ENCODE peak calls at places on chromosomes 4 and X, in four cellular contexts. E is A549, X is stromal cell of bone marrow, M is M059J. I is an unnamed sample.

GRCh38 chr4:15343581-15343980 is 84.3 kb upstream of the C1QTNF7 start:
- DNase-seq in X (no peak), M (peak), E (no peak), I (no peak)

GRCh38 chr4:186932196-186932595 is 208.5 kb upstream of the FAT1 start:
- DNase-seq in X (no peak), M (peak), E (no peak), I (no peak)

GRCh38 chr4:148574502-148574901 is 132.3 kb upstream of the NR3C2 start:
- DNase-seq in E (no peak), M (peak), X (peak), I (no peak)

GRCh38 chr4:140533951-140534480 is 10.0 kb downstream of the ELMOD2 start:
- DNase-seq in X (peak), M (peak), E (no peak), I (no peak)

GRCh38 chr4:148238086-148238485 is 204.1 kb downstream of the NR3C2 start:
- DNase-seq in X (peak), E (no peak), M (no peak), I (no peak)

GRCh38 chr4:113674251-113674650 is 87.3 kb downstream of the CAMK2D start:
- DNase-seq in M (no peak), E (no peak), X (no peak), I (no peak)

GRCh38 chrX:16826207-16826606 is 39.9 kb downstream of the TXLNG start:
- DNase-seq in E (peak), X (peak), M (peak), I (no peak)

GRCh38 chrX:148670277-148670676 is 169.9 kb downstream of the AFF2 start:
- DNase-seq in E (no peak), X (no peak), M (no peak), I (no peak)

GRCh38 chr4:188201851-188202250 is 62.6 kb downstream of the TRIML1 start:
- DNase-seq in X (peak), E (no peak), M (peak), I (no peak)

GRCh38 chr4:89000392-89000791 is 56.6 kb downstream of the FAM13A start:
- DNase-seq in M (no peak), E (no peak), X (no peak), I (no peak)

GRCh38 chrX:136768469-136769084 is 12.2 kb downstream of the ARHGEF6 start:
- DNase-seq in M (peak), E (no peak), X (peak), I (peak)

GRCh38 chr4:114217150-114217817 is 237.8 kb upstream of the ARSJ start:
- DNase-seq in X (no peak), E (no peak), M (no peak), I (no peak)

GRCh38 chrX:37746268-37746931 is 33.5 kb upstream of the CYBB start:
- DNase-seq in M (peak), E (no peak), X (no peak), I (no peak)

GRCh38 chr4:25162566-25162965 is 2.3 kb upstream of the SEPSECS start:
- DNase-seq in M (peak), X (no peak), E (no peak), I (no peak)

GRCh38 chr4:10082459-10083272 is 33.9 kb downstream of the WDR1 start:
- DNase-seq in X (no peak), M (no peak), E (no peak), I (no peak)

GRCh38 chr4:1401409-1402020 is 4.7 kb downstream of the NKX1-1 start:
- DNase-seq in M (no peak), E (no peak), X (no peak), I (no peak)

GRCh38 chr4:15400911-15401671 is 26.7 kb upstream of the C1QTNF7 start:
- DNase-seq in E (peak), X (peak), M (peak), I (peak)

GRCh38 chr4:126475730-126476129 is 1157.0 kb upstream of the INTU start:
- DNase-seq in X (no peak), E (no peak), M (no peak), I (no peak)

GRCh38 chr4:76989391-76990061 is 40.0 kb downstream of the SEPTIN11 start:
- DNase-seq in X (no peak), M (peak), E (no peak), I (no peak)

GRCh38 chr4:100106982-100107381 is 83.3 kb downstream of the DDIT4L start:
- DNase-seq in X (no peak), M (no peak), E (no peak), I (no peak)

GRCh38 chr4:165505991-165506779 is 127.4 kb downstream of the CPE start:
- DNase-seq in E (no peak), M (peak), X (peak), I (no peak)

GRCh38 chr4:8428288-8429097 is 12.0 kb downstream of the ACOX3 start:
- DNase-seq in M (peak), X (peak), E (peak), I (peak)

GRCh38 chr4:26238782-26239647 is 81.8 kb upstream of the RBPJ start:
- DNase-seq in X (peak), M (peak), E (no peak), I (no peak)

GRCh38 chrX:23634181-23634580 is 33.1 kb upstream of the PRDX4 start:
- DNase-seq in X (no peak), M (peak), E (peak), I (no peak)

GRCh38 chrX:10158279-10158939 is 1.6 kb downstream of the CLCN4 start:
- DNase-seq in E (no peak), M (no peak), X (no peak), I (no peak)

GRCh38 chrX:47515941-47516649 is 33.1 kb upstream of the ZNF41 start:
- DNase-seq in X (no peak), E (peak), M (peak), I (no peak)

GRCh38 chr4:86818211-86818610 is 31.0 kb downstream of the SLC10A6 start:
- DNase-seq in X (no peak), M (no peak), E (no peak), I (no peak)

GRCh38 chr4:26758899-26759298 is 101.7 kb upstream of the STIM2 start:
- DNase-seq in E (no peak), X (no peak), M (no peak), I (no peak)

I was measured in HFF-Myc.